ENCODE peak calls at places on chromosomes 3 and 15, in five cellular contexts. X is hepatocyte, V is MM.1S, O is OCI-LY7, Q is GM23338. N is an unnamed sample. For H3K9me2, the result is how much of the 10 kb centered on the place peaks cover.

GRCh38 chr3:151210676-151211381 is 7.8 kb upstream of the GPR171 start:
- DNase-seq in Q (peak), O (peak), X (peak), V (no peak), N (no peak)

GRCh38 chr3:177493091-177493490 is 295.8 kb upstream of the TBL1XR1 start:
- DNase-seq in Q (no peak), X (no peak), V (no peak), O (no peak), N (no peak)

GRCh38 chr3:632571-633170 is 436.1 kb downstream of the CHL1 start:
- DNase-seq in X (peak), O (peak), V (peak), Q (peak), N (no peak)

GRCh38 chr15:91528811-91529210 is 324.7 kb upstream of the SLCO3A1 start:
- DNase-seq in Q (no peak), V (no peak), X (no peak), O (no peak), N (no peak)

GRCh38 chr3:39013921-39014509 is 37.7 kb downstream of the SCN11A start:
- DNase-seq in V (no peak), O (no peak), X (no peak), Q (no peak), N (no peak)

GRCh38 chr3:78887029-78887428 is 880.8 kb downstream of the ROBO1 start:
- DNase-seq in V (no peak), X (no peak), O (no peak), Q (no peak), N (no peak)

GRCh38 chr3:127263586-127264231 is 24.1 kb downstream of the PRR20G start:
- DNase-seq in V (no peak), Q (no peak), O (no peak), X (no peak), N (no peak)

GRCh38 chr3:76438971-76439370 is 600.9 kb upstream of the ROBO2 start:
- DNase-seq in Q (no peak), V (peak), X (no peak), O (no peak), N (no peak)

GRCh38 chr15:84981711-84982300 is at the start of gene PDE8A:
- DNase-seq in V (peak), X (peak), Q (peak), O (peak), N (no peak)

GRCh38 chr3:150147776-150148175 is 177.1 kb upstream of the PFN2 start:
- DNase-seq in V (no peak), O (no peak), Q (no peak), X (peak), N (no peak)

GRCh38 chr3:34296779-34297178 is 498.3 kb downstream of the PDCD6IP start:
- DNase-seq in X (no peak), V (no peak), Q (no peak), O (no peak), N (no peak)

GRCh38 chr3:48672522-48672921 is 9.8 kb upstream of the CELSR3 start:
- DNase-seq in X (no peak), V (no peak), O (no peak), Q (no peak), N (no peak)
- H3K9me2 ChIP-seq in X (under half), V (under half), O (under half), Q (under half), N (under half)

GRCh38 chr3:189137416-189137815 is 34.4 kb upstream of the TPRG1 start:
- DNase-seq in V (no peak), O (no peak), X (no peak), Q (peak), N (no peak)

GRCh38 chr3:189132901-189133300 is 38.9 kb upstream of the TPRG1 start:
- DNase-seq in O (no peak), V (no peak), Q (no peak), X (no peak), N (no peak)

GRCh38 chr3:189133768-189134167 is 38.0 kb upstream of the TPRG1 start:
- DNase-seq in X (peak), V (no peak), O (no peak), Q (no peak), N (no peak)

DNA sequence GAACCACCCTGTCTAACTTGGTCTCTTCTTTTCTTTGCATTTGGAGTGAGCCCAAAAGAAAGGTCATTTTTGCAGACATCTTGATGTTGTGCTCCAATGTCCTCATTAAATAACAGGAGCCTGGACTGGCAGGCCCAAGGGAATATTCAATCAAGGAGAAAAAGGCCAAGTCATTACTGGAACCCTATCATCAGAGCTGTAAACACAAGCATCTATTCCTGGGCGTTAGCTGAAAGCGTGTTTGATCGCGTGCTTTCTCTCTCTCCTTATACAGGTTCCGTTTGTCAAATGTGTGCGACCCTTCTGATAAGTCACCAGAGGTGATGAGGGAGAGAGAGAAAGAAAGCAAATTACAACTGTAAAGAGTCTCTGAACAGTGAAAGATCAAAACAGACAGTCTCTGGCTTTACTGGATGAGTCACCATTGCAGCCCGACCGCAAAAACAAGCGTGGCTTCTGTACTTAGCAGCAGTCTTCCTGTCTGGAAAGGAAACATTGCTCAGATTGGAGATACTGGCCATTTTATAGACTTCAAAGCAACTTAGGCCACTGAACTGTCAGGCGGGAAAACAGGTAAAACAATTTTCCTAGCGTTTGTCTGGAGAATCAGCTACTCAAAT is 39.5 kb upstream of the TPRG1 start:
- DNase-seq in Q (no peak), X (peak), V (peak), O (no peak), N (peak)
- H3K4me3 ChIP-seq in Q (no peak), X (no peak), V (no peak), O (no peak), N (no peak)

GRCh38 chr3:142588708-142589107 is 7.5 kb upstream of the PLS1 start:
- DNase-seq in O (no peak), V (no peak), X (no peak), Q (no peak), N (no peak)

GRCh38 chr3:142586803-142587406 is 8.4 kb upstream of the ATR start:
- DNase-seq in X (peak), O (peak), Q (peak), V (peak), N (peak)
- H3K9me2 ChIP-seq in X (under half), O (under half), Q (under half), V (under half), N (under half)

GRCh38 chr15:67199881-67200763 is 54.3 kb downstream of the AAGAB start:
- DNase-seq in O (no peak), V (no peak), Q (no peak), X (no peak), N (no peak)

GRCh38 chr15:67199391-67199790 is 55.1 kb downstream of the AAGAB start:
- DNase-seq in V (no peak), O (no peak), Q (no peak), X (no peak), N (no peak)

GRCh38 chr15:67202091-67202490 is 52.4 kb downstream of the AAGAB start:
- DNase-seq in O (no peak), V (no peak), X (no peak), Q (no peak), N (no peak)

GRCh38 chr15:67202991-67203390 is 51.5 kb downstream of the AAGAB start:
- DNase-seq in O (no peak), X (no peak), Q (no peak), V (no peak), N (no peak)

DNA sequence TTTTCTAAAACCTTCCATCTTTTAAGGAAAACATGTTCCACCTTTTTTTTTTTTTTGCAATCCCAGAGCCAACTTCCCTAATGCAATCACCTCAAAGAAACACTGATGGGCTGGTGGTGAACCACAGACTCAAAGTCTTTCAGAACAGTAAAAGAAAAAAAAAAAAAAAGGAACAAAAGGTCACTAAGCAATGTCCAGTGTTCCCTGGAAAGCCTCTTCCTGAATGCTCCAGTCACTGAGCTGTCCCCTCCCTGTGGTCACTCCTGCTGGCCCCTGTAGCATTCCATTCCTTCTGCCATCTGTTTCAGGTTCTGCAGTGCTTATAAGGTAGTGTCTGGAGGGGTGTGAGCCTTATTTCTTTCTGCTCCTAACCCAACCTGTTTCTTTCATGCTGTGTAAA is 53.3 kb downstream of the AAGAB start:
- DNase-seq in Q (no peak), O (no peak), X (no peak), V (no peak), N (peak)
- H3K4me3 ChIP-seq in Q (no peak), O (no peak), X (no peak), V (no peak), N (no peak)

GRCh38 chr15:65381445-65382145 is 3.8 kb upstream of the IGDCC3 start:
- DNase-seq in V (no peak), X (no peak), Q (no peak), O (no peak), N (no peak)
- H3K9me2 ChIP-seq in V (under half), X (under half), Q (under half), O (under half), N (under half)